ENCODE peak calls at places on chromosomes 3 and 15, in nine cellular contexts. One of them, this sample, is unnamed.

GRCh38 chr3:153080778-153081240 is 81.2 kb upstream of the RAP2B start:
- DNase-seq in activated T-helper 9 cell treated with anti-CD3 and anti-CD28 coated beads, Interleukin-2, amount 50 U/mL, for 16 hours: no peak
- DNase-seq in fibroblast of pulmonary artery: no peak
- DNase-seq in HS-5: no peak
- DNase-seq in upper lobe of right lung: no peak
- DNase-seq in stimulated activated CD4-positive, alpha-beta T cell treated with anti-CD3 and anti-CD28 coated beads, Interleukin-4, amount 100 ng/mL, for 48 hours: no peak
- DNase-seq in NCI-H82: peak
- DNase-seq in T follicular helper cell: no peak
- DNase-seq in mucosa of gallbladder: no peak
- DNase-seq in this sample: no peak

GRCh38 chr3:399647-400046 is 203.1 kb downstream of the CHL1 start:
- DNase-seq in mucosa of gallbladder: no peak
- DNase-seq in NCI-H82: no peak
- DNase-seq in T follicular helper cell: no peak
- DNase-seq in activated T-helper 9 cell treated with anti-CD3 and anti-CD28 coated beads, Interleukin-2, amount 50 U/mL, for 16 hours: no peak
- DNase-seq in stimulated activated CD4-positive, alpha-beta T cell treated with anti-CD3 and anti-CD28 coated beads, Interleukin-4, amount 100 ng/mL, for 48 hours: no peak
- DNase-seq in HS-5: no peak
- DNase-seq in upper lobe of right lung: no peak
- DNase-seq in fibroblast of pulmonary artery: no peak
- DNase-seq in this sample: no peak

GRCh38 chr3:76565496-76566210 is 474.2 kb upstream of the ROBO2 start:
- DNase-seq in upper lobe of right lung: no peak
- DNase-seq in NCI-H82: no peak
- DNase-seq in stimulated activated CD4-positive, alpha-beta T cell treated with anti-CD3 and anti-CD28 coated beads, Interleukin-4, amount 100 ng/mL, for 48 hours: no peak
- DNase-seq in HS-5: no peak
- DNase-seq in activated T-helper 9 cell treated with anti-CD3 and anti-CD28 coated beads, Interleukin-2, amount 50 U/mL, for 16 hours: no peak
- DNase-seq in fibroblast of pulmonary artery: no peak
- DNase-seq in T follicular helper cell: no peak
- DNase-seq in mucosa of gallbladder: no peak
- DNase-seq in this sample: no peak

GRCh38 chr15:64046347-64047153 is at the start of gene DAPK2:
- DNase-seq in stimulated activated CD4-positive, alpha-beta T cell treated with anti-CD3 and anti-CD28 coated beads, Interleukin-4, amount 100 ng/mL, for 48 hours: peak
- DNase-seq in HS-5: no peak
- DNase-seq in upper lobe of right lung: peak
- DNase-seq in T follicular helper cell: peak
- DNase-seq in fibroblast of pulmonary artery: peak
- DNase-seq in NCI-H82: peak
- DNase-seq in mucosa of gallbladder: peak
- DNase-seq in activated T-helper 9 cell treated with anti-CD3 and anti-CD28 coated beads, Interleukin-2, amount 50 U/mL, for 16 hours: peak
- DNase-seq in this sample: peak

GRCh38 chr3:67790043-67790442 is 135.6 kb upstream of the SUCLG2 start:
- DNase-seq in HS-5: no peak
- DNase-seq in upper lobe of right lung: no peak
- DNase-seq in T follicular helper cell: peak
- DNase-seq in activated T-helper 9 cell treated with anti-CD3 and anti-CD28 coated beads, Interleukin-2, amount 50 U/mL, for 16 hours: peak
- DNase-seq in fibroblast of pulmonary artery: peak
- DNase-seq in mucosa of gallbladder: peak
- DNase-seq in stimulated activated CD4-positive, alpha-beta T cell treated with anti-CD3 and anti-CD28 coated beads, Interleukin-4, amount 100 ng/mL, for 48 hours: peak
- DNase-seq in NCI-H82: peak
- DNase-seq in this sample: peak

GRCh38 chr15:68717952-68718351 is 102.7 kb downstream of the ANP32A start:
- DNase-seq in mucosa of gallbladder: no peak
- DNase-seq in T follicular helper cell: no peak
- DNase-seq in fibroblast of pulmonary artery: no peak
- DNase-seq in HS-5: no peak
- DNase-seq in NCI-H82: no peak
- DNase-seq in upper lobe of right lung: no peak
- DNase-seq in stimulated activated CD4-positive, alpha-beta T cell treated with anti-CD3 and anti-CD28 coated beads, Interleukin-4, amount 100 ng/mL, for 48 hours: no peak
- DNase-seq in activated T-helper 9 cell treated with anti-CD3 and anti-CD28 coated beads, Interleukin-2, amount 50 U/mL, for 16 hours: no peak
- DNase-seq in this sample: no peak

GRCh38 chr3:85933326-85933725 is 974.5 kb downstream of the CADM2 start:
- DNase-seq in mucosa of gallbladder: no peak
- DNase-seq in activated T-helper 9 cell treated with anti-CD3 and anti-CD28 coated beads, Interleukin-2, amount 50 U/mL, for 16 hours: no peak
- DNase-seq in fibroblast of pulmonary artery: no peak
- DNase-seq in stimulated activated CD4-positive, alpha-beta T cell treated with anti-CD3 and anti-CD28 coated beads, Interleukin-4, amount 100 ng/mL, for 48 hours: no peak
- DNase-seq in upper lobe of right lung: no peak
- DNase-seq in HS-5: no peak
- DNase-seq in NCI-H82: no peak
- DNase-seq in T follicular helper cell: no peak
- DNase-seq in this sample: no peak

GRCh38 chr3:9808345-9809037 is 1.6 kb upstream of the TTLL3 start:
- DNase-seq in NCI-H82: peak
- DNase-seq in fibroblast of pulmonary artery: peak
- DNase-seq in stimulated activated CD4-positive, alpha-beta T cell treated with anti-CD3 and anti-CD28 coated beads, Interleukin-4, amount 100 ng/mL, for 48 hours: no peak
- DNase-seq in upper lobe of right lung: no peak
- DNase-seq in activated T-helper 9 cell treated with anti-CD3 and anti-CD28 coated beads, Interleukin-2, amount 50 U/mL, for 16 hours: peak
- DNase-seq in mucosa of gallbladder: no peak
- DNase-seq in T follicular helper cell: peak
- DNase-seq in HS-5: peak
- DNase-seq in this sample: peak

GRCh38 chr3:11591401-11592266 is 52.1 kb downstream of the VGLL4 start:
- DNase-seq in activated T-helper 9 cell treated with anti-CD3 and anti-CD28 coated beads, Interleukin-2, amount 50 U/mL, for 16 hours: no peak
- DNase-seq in NCI-H82: peak
- DNase-seq in stimulated activated CD4-positive, alpha-beta T cell treated with anti-CD3 and anti-CD28 coated beads, Interleukin-4, amount 100 ng/mL, for 48 hours: no peak
- DNase-seq in upper lobe of right lung: no peak
- DNase-seq in fibroblast of pulmonary artery: peak
- DNase-seq in T follicular helper cell: no peak
- DNase-seq in mucosa of gallbladder: peak
- DNase-seq in HS-5: no peak
- DNase-seq in this sample: peak

GRCh38 chr3:158696618-158697017 is 24.2 kb upstream of the LXN start:
- DNase-seq in mucosa of gallbladder: no peak
- DNase-seq in upper lobe of right lung: no peak
- DNase-seq in HS-5: no peak
- DNase-seq in NCI-H82: no peak
- DNase-seq in activated T-helper 9 cell treated with anti-CD3 and anti-CD28 coated beads, Interleukin-2, amount 50 U/mL, for 16 hours: no peak
- DNase-seq in fibroblast of pulmonary artery: peak
- DNase-seq in T follicular helper cell: no peak
- DNase-seq in stimulated activated CD4-positive, alpha-beta T cell treated with anti-CD3 and anti-CD28 coated beads, Interleukin-4, amount 100 ng/mL, for 48 hours: no peak
- DNase-seq in this sample: peak

GRCh38 chr3:15665510-15666150 is 64.1 kb downstream of the BTD start:
- DNase-seq in fibroblast of pulmonary artery: no peak
- DNase-seq in stimulated activated CD4-positive, alpha-beta T cell treated with anti-CD3 and anti-CD28 coated beads, Interleukin-4, amount 100 ng/mL, for 48 hours: no peak
- DNase-seq in upper lobe of right lung: no peak
- DNase-seq in NCI-H82: no peak
- DNase-seq in mucosa of gallbladder: no peak
- DNase-seq in T follicular helper cell: no peak
- DNase-seq in HS-5: no peak
- DNase-seq in activated T-helper 9 cell treated with anti-CD3 and anti-CD28 coated beads, Interleukin-2, amount 50 U/mL, for 16 hours: no peak
- DNase-seq in this sample: no peak

GRCh38 chr3:129838086-129838485 is 55.4 kb downstream of the TMCC1 start:
- DNase-seq in NCI-H82: no peak
- DNase-seq in mucosa of gallbladder: no peak
- DNase-seq in fibroblast of pulmonary artery: no peak
- DNase-seq in stimulated activated CD4-positive, alpha-beta T cell treated with anti-CD3 and anti-CD28 coated beads, Interleukin-4, amount 100 ng/mL, for 48 hours: no peak
- DNase-seq in T follicular helper cell: no peak
- DNase-seq in HS-5: no peak
- DNase-seq in activated T-helper 9 cell treated with anti-CD3 and anti-CD28 coated beads, Interleukin-2, amount 50 U/mL, for 16 hours: no peak
- DNase-seq in upper lobe of right lung: no peak
- DNase-seq in this sample: no peak

GRCh38 chr15:68930268-68931022 is at the start of gene SPESP1:
- DNase-seq in fibroblast of pulmonary artery: peak
- DNase-seq in HS-5: peak
- DNase-seq in activated T-helper 9 cell treated with anti-CD3 and anti-CD28 coated beads, Interleukin-2, amount 50 U/mL, for 16 hours: peak
- DNase-seq in stimulated activated CD4-positive, alpha-beta T cell treated with anti-CD3 and anti-CD28 coated beads, Interleukin-4, amount 100 ng/mL, for 48 hours: peak
- DNase-seq in NCI-H82: no peak
- DNase-seq in mucosa of gallbladder: peak
- DNase-seq in upper lobe of right lung: peak
- DNase-seq in T follicular helper cell: peak
- DNase-seq in this sample: peak

GRCh38 chr15:68844856-68845550 is 24.3 kb upstream of the ANP32A start:
- DNase-seq in HS-5: no peak
- DNase-seq in fibroblast of pulmonary artery: no peak
- DNase-seq in activated T-helper 9 cell treated with anti-CD3 and anti-CD28 coated beads, Interleukin-2, amount 50 U/mL, for 16 hours: no peak
- DNase-seq in upper lobe of right lung: no peak
- DNase-seq in mucosa of gallbladder: no peak
- DNase-seq in T follicular helper cell: no peak
- DNase-seq in NCI-H82: no peak
- DNase-seq in stimulated activated CD4-positive, alpha-beta T cell treated with anti-CD3 and anti-CD28 coated beads, Interleukin-4, amount 100 ng/mL, for 48 hours: no peak
- DNase-seq in this sample: no peak

GRCh38 chr15:62035256-62035908 is 24.9 kb downstream of the VPS13C start:
- DNase-seq in stimulated activated CD4-positive, alpha-beta T cell treated with anti-CD3 and anti-CD28 coated beads, Interleukin-4, amount 100 ng/mL, for 48 hours: no peak
- DNase-seq in NCI-H82: no peak
- DNase-seq in HS-5: peak
- DNase-seq in mucosa of gallbladder: no peak
- DNase-seq in T follicular helper cell: no peak
- DNase-seq in upper lobe of right lung: no peak
- DNase-seq in activated T-helper 9 cell treated with anti-CD3 and anti-CD28 coated beads, Interleukin-2, amount 50 U/mL, for 16 hours: no peak
- DNase-seq in fibroblast of pulmonary artery: peak
- DNase-seq in this sample: peak

GRCh38 chr3:105284876-105285275 is 81.8 kb upstream of the ALCAM start:
- DNase-seq in mucosa of gallbladder: no peak
- DNase-seq in HS-5: peak
- DNase-seq in upper lobe of right lung: no peak
- DNase-seq in stimulated activated CD4-positive, alpha-beta T cell treated with anti-CD3 and anti-CD28 coated beads, Interleukin-4, amount 100 ng/mL, for 48 hours: no peak
- DNase-seq in T follicular helper cell: no peak
- DNase-seq in fibroblast of pulmonary artery: no peak
- DNase-seq in activated T-helper 9 cell treated with anti-CD3 and anti-CD28 coated beads, Interleukin-2, amount 50 U/mL, for 16 hours: no peak
- DNase-seq in NCI-H82: no peak
- DNase-seq in this sample: no peak

GRCh38 chr15:23415321-23415865 is 31.6 kb downstream of the GOLGA6L2 start:
- DNase-seq in upper lobe of right lung: no peak
- DNase-seq in NCI-H82: no peak
- DNase-seq in fibroblast of pulmonary artery: no peak
- DNase-seq in stimulated activated CD4-positive, alpha-beta T cell treated with anti-CD3 and anti-CD28 coated beads, Interleukin-4, amount 100 ng/mL, for 48 hours: no peak
- DNase-seq in T follicular helper cell: no peak
- DNase-seq in HS-5: no peak
- DNase-seq in activated T-helper 9 cell treated with anti-CD3 and anti-CD28 coated beads, Interleukin-2, amount 50 U/mL, for 16 hours: no peak
- DNase-seq in mucosa of gallbladder: no peak
- DNase-seq in this sample: no peak

GRCh38 chr3:69691860-69692259 is 47.4 kb upstream of the MITF start:
- DNase-seq in T follicular helper cell: no peak
- DNase-seq in upper lobe of right lung: no peak
- DNase-seq in NCI-H82: no peak
- DNase-seq in activated T-helper 9 cell treated with anti-CD3 and anti-CD28 coated beads, Interleukin-2, amount 50 U/mL, for 16 hours: no peak
- DNase-seq in mucosa of gallbladder: no peak
- DNase-seq in stimulated activated CD4-positive, alpha-beta T cell treated with anti-CD3 and anti-CD28 coated beads, Interleukin-4, amount 100 ng/mL, for 48 hours: no peak
- DNase-seq in fibroblast of pulmonary artery: no peak
- DNase-seq in HS-5: no peak
- DNase-seq in this sample: peak

GRCh38 chr15:75082689-75083088 is 59.3 kb downstream of the PPCDC start:
- DNase-seq in mucosa of gallbladder: no peak
- DNase-seq in stimulated activated CD4-positive, alpha-beta T cell treated with anti-CD3 and anti-CD28 coated beads, Interleukin-4, amount 100 ng/mL, for 48 hours: no peak
- DNase-seq in HS-5: no peak
- DNase-seq in NCI-H82: no peak
- DNase-seq in activated T-helper 9 cell treated with anti-CD3 and anti-CD28 coated beads, Interleukin-2, amount 50 U/mL, for 16 hours: no peak
- DNase-seq in T follicular helper cell: no peak
- DNase-seq in upper lobe of right lung: no peak
- DNase-seq in fibroblast of pulmonary artery: no peak
- DNase-seq in this sample: no peak

GRCh38 chr3:135918600-135918999 is 46.9 kb upstream of the PPP2R3A start:
- DNase-seq in activated T-helper 9 cell treated with anti-CD3 and anti-CD28 coated beads, Interleukin-2, amount 50 U/mL, for 16 hours: no peak
- DNase-seq in NCI-H82: peak
- DNase-seq in fibroblast of pulmonary artery: peak
- DNase-seq in upper lobe of right lung: no peak
- DNase-seq in mucosa of gallbladder: no peak
- DNase-seq in HS-5: no peak
- DNase-seq in T follicular helper cell: no peak
- DNase-seq in stimulated activated CD4-positive, alpha-beta T cell treated with anti-CD3 and anti-CD28 coated beads, Interleukin-4, amount 100 ng/mL, for 48 hours: no peak
- DNase-seq in this sample: peak

GRCh38 chr3:179750720-179751328 is 98.0 kb downstream of the USP13 start:
- DNase-seq in stimulated activated CD4-positive, alpha-beta T cell treated with anti-CD3 and anti-CD28 coated beads, Interleukin-4, amount 100 ng/mL, for 48 hours: peak
- DNase-seq in HS-5: no peak
- DNase-seq in NCI-H82: peak
- DNase-seq in upper lobe of right lung: no peak
- DNase-seq in fibroblast of pulmonary artery: peak
- DNase-seq in mucosa of gallbladder: no peak
- DNase-seq in T follicular helper cell: no peak
- DNase-seq in activated T-helper 9 cell treated with anti-CD3 and anti-CD28 coated beads, Interleukin-2, amount 50 U/mL, for 16 hours: no peak
- DNase-seq in this sample: peak

GRCh38 chr3:14253022-14253761 is 74.6 kb downstream of the LSM3 start:
- DNase-seq in HS-5: no peak
- DNase-seq in T follicular helper cell: no peak
- DNase-seq in fibroblast of pulmonary artery: no peak
- DNase-seq in mucosa of gallbladder: peak
- DNase-seq in upper lobe of right lung: no peak
- DNase-seq in stimulated activated CD4-positive, alpha-beta T cell treated with anti-CD3 and anti-CD28 coated beads, Interleukin-4, amount 100 ng/mL, for 48 hours: no peak
- DNase-seq in NCI-H82: peak
- DNase-seq in activated T-helper 9 cell treated with anti-CD3 and anti-CD28 coated beads, Interleukin-2, amount 50 U/mL, for 16 hours: no peak
- DNase-seq in this sample: no peak

GRCh38 chr15:90545095-90545494 is 15.4 kb downstream of the CRTC3 start:
- DNase-seq in fibroblast of pulmonary artery: no peak
- DNase-seq in HS-5: no peak
- DNase-seq in mucosa of gallbladder: no peak
- DNase-seq in NCI-H82: no peak
- DNase-seq in activated T-helper 9 cell treated with anti-CD3 and anti-CD28 coated beads, Interleukin-2, amount 50 U/mL, for 16 hours: no peak
- DNase-seq in stimulated activated CD4-positive, alpha-beta T cell treated with anti-CD3 and anti-CD28 coated beads, Interleukin-4, amount 100 ng/mL, for 48 hours: no peak
- DNase-seq in upper lobe of right lung: no peak
- DNase-seq in T follicular helper cell: no peak
- DNase-seq in this sample: no peak

GRCh38 chr3:192812736-192813383 is 85.5 kb upstream of the FGF12 start:
- DNase-seq in upper lobe of right lung: no peak
- DNase-seq in stimulated activated CD4-positive, alpha-beta T cell treated with anti-CD3 and anti-CD28 coated beads, Interleukin-4, amount 100 ng/mL, for 48 hours: no peak
- DNase-seq in NCI-H82: peak
- DNase-seq in fibroblast of pulmonary artery: peak
- DNase-seq in mucosa of gallbladder: peak
- DNase-seq in HS-5: no peak
- DNase-seq in activated T-helper 9 cell treated with anti-CD3 and anti-CD28 coated beads, Interleukin-2, amount 50 U/mL, for 16 hours: no peak
- DNase-seq in T follicular helper cell: no peak
- DNase-seq in this sample: peak

GRCh38 chr3:107263269-107264021 is 113.8 kb upstream of the CCDC54 start:
- DNase-seq in mucosa of gallbladder: no peak
- DNase-seq in upper lobe of right lung: no peak
- DNase-seq in T follicular helper cell: no peak
- DNase-seq in stimulated activated CD4-positive, alpha-beta T cell treated with anti-CD3 and anti-CD28 coated beads, Interleukin-4, amount 100 ng/mL, for 48 hours: no peak
- DNase-seq in fibroblast of pulmonary artery: peak
- DNase-seq in NCI-H82: no peak
- DNase-seq in HS-5: no peak
- DNase-seq in activated T-helper 9 cell treated with anti-CD3 and anti-CD28 coated beads, Interleukin-2, amount 50 U/mL, for 16 hours: no peak
- DNase-seq in this sample: peak

GRCh38 chr3:13647314-13648059 is 98.6 kb downstream of the FBLN2 start:
- DNase-seq in fibroblast of pulmonary artery: no peak
- DNase-seq in T follicular helper cell: no peak
- DNase-seq in stimulated activated CD4-positive, alpha-beta T cell treated with anti-CD3 and anti-CD28 coated beads, Interleukin-4, amount 100 ng/mL, for 48 hours: no peak
- DNase-seq in activated T-helper 9 cell treated with anti-CD3 and anti-CD28 coated beads, Interleukin-2, amount 50 U/mL, for 16 hours: no peak
- DNase-seq in mucosa of gallbladder: no peak
- DNase-seq in HS-5: peak
- DNase-seq in upper lobe of right lung: no peak
- DNase-seq in NCI-H82: no peak
- DNase-seq in this sample: peak

GRCh38 chr15:39539466-39539865 is 41.4 kb upstream of the THBS1 start:
- DNase-seq in activated T-helper 9 cell treated with anti-CD3 and anti-CD28 coated beads, Interleukin-2, amount 50 U/mL, for 16 hours: no peak
- DNase-seq in NCI-H82: no peak
- DNase-seq in HS-5: no peak
- DNase-seq in mucosa of gallbladder: no peak
- DNase-seq in fibroblast of pulmonary artery: no peak
- DNase-seq in stimulated activated CD4-positive, alpha-beta T cell treated with anti-CD3 and anti-CD28 coated beads, Interleukin-4, amount 100 ng/mL, for 48 hours: no peak
- DNase-seq in upper lobe of right lung: no peak
- DNase-seq in T follicular helper cell: no peak
- DNase-seq in this sample: no peak

GRCh38 chr3:140276698-140277097 is 341.7 kb downstream of the CLSTN2 start:
- DNase-seq in upper lobe of right lung: no peak
- DNase-seq in activated T-helper 9 cell treated with anti-CD3 and anti-CD28 coated beads, Interleukin-2, amount 50 U/mL, for 16 hours: no peak
- DNase-seq in fibroblast of pulmonary artery: peak
- DNase-seq in mucosa of gallbladder: no peak
- DNase-seq in stimulated activated CD4-positive, alpha-beta T cell treated with anti-CD3 and anti-CD28 coated beads, Interleukin-4, amount 100 ng/mL, for 48 hours: no peak
- DNase-seq in NCI-H82: peak
- DNase-seq in T follicular helper cell: no peak
- DNase-seq in HS-5: no peak
- DNase-seq in this sample: no peak

GRCh38 chr3:31670722-31671121 is 138.0 kb downstream of the STT3B start:
- DNase-seq in mucosa of gallbladder: no peak
- DNase-seq in fibroblast of pulmonary artery: no peak
- DNase-seq in activated T-helper 9 cell treated with anti-CD3 and anti-CD28 coated beads, Interleukin-2, amount 50 U/mL, for 16 hours: no peak
- DNase-seq in HS-5: no peak
- DNase-seq in upper lobe of right lung: no peak
- DNase-seq in T follicular helper cell: no peak
- DNase-seq in NCI-H82: no peak
- DNase-seq in stimulated activated CD4-positive, alpha-beta T cell treated with anti-CD3 and anti-CD28 coated beads, Interleukin-4, amount 100 ng/mL, for 48 hours: no peak
- DNase-seq in this sample: no peak

GRCh38 chr15:57735891-57736290 is 29.4 kb downstream of the POLR2M start:
- DNase-seq in HS-5: no peak
- DNase-seq in mucosa of gallbladder: no peak
- DNase-seq in T follicular helper cell: no peak
- DNase-seq in fibroblast of pulmonary artery: no peak
- DNase-seq in NCI-H82: no peak
- DNase-seq in upper lobe of right lung: no peak
- DNase-seq in activated T-helper 9 cell treated with anti-CD3 and anti-CD28 coated beads, Interleukin-2, amount 50 U/mL, for 16 hours: no peak
- DNase-seq in stimulated activated CD4-positive, alpha-beta T cell treated with anti-CD3 and anti-CD28 coated beads, Interleukin-4, amount 100 ng/mL, for 48 hours: no peak
- DNase-seq in this sample: no peak

GRCh38 chr3:177431525-177432255 is 234.4 kb upstream of the TBL1XR1 start:
- DNase-seq in mucosa of gallbladder: no peak
- DNase-seq in NCI-H82: no peak
- DNase-seq in activated T-helper 9 cell treated with anti-CD3 and anti-CD28 coated beads, Interleukin-2, amount 50 U/mL, for 16 hours: no peak
- DNase-seq in fibroblast of pulmonary artery: peak
- DNase-seq in HS-5: no peak
- DNase-seq in T follicular helper cell: no peak
- DNase-seq in stimulated activated CD4-positive, alpha-beta T cell treated with anti-CD3 and anti-CD28 coated beads, Interleukin-4, amount 100 ng/mL, for 48 hours: no peak
- DNase-seq in upper lobe of right lung: no peak
- DNase-seq in this sample: no peak

This sample was measured in fibroblast of lung.